ENCODE peak calls at places on chromosome 11, in six cellular contexts. Y is PC-3, X is astrocyte, E is GM20000, V is fibroblast of lung, O is foreskin fibroblast. Q is an unnamed sample.

GRCh38 chr11:112810951-112811350 is 150.3 kb upstream of the NCAM1 start:
- DNase-seq in Y (no peak), X (no peak), E (no peak), V (no peak), O (no peak), Q (no peak)

GRCh38 chr11:92306966-92307504 is 82.4 kb downstream of the FAT3 start:
- DNase-seq in Y (no peak), X (no peak), E (no peak), V (no peak), O (no peak), Q (no peak)

GRCh38 chr11:6390718-6391547 is 659 bp downstream of the SMPD1 start:
- DNase-seq in Y (no peak), X (no peak), E (no peak), V (no peak), O (no peak), Q (no peak)

GRCh38 chr11:57406337-57406904 is 16.0 kb upstream of the PRG2 start:
- DNase-seq in Y (peak), X (peak), E (peak), V (peak), O (peak), Q (no peak)

GRCh38 chr11:16194566-16194965 is 161.8 kb downstream of the SOX6 start:
- DNase-seq in Y (no peak), X (peak), E (no peak), V (no peak), O (peak), Q (no peak)

GRCh38 chr11:11230802-11231562 is 122.1 kb downstream of the CSNK2A3 start:
- DNase-seq in Y (peak), X (no peak), E (peak), V (no peak), O (no peak), Q (no peak)

GRCh38 chr11:74085542-74085892 is 76.6 kb upstream of the UCP3 start:
- DNase-seq in Y (peak), X (peak), E (no peak), V (no peak), O (peak), Q (no peak)

GRCh38 chr11:117816151-117816741 is 8.3 kb downstream of the FXYD2 start:
- DNase-seq in Y (peak), X (peak), E (no peak), V (peak), O (peak), Q (peak)

GRCh38 chr11:130087294-130087926 is 17.7 kb downstream of the APLP2 start:
- DNase-seq in Y (no peak), X (no peak), E (peak), V (no peak), O (no peak), Q (no peak)

GRCh38 chr11:116697011-116697410 is 75.8 kb downstream of the BUD13 start:
- DNase-seq in Y (peak), X (no peak), E (no peak), V (no peak), O (no peak), Q (no peak)

GRCh38 chr11:5274340-5274739 is 4.6 kb upstream of the HBE1 start:
- DNase-seq in Y (no peak), X (no peak), E (no peak), V (no peak), O (no peak), Q (no peak)

GRCh38 chr11:78791254-78791653 is 216.6 kb upstream of the NARS2 start:
- DNase-seq in Y (no peak), X (peak), E (no peak), V (peak), O (no peak), Q (no peak)

GRCh38 chr11:27317751-27318150 is 45.3 kb downstream of the CCDC34 start:
- DNase-seq in Y (peak), X (peak), E (no peak), V (peak), O (peak), Q (no peak)

GRCh38 chr11:69122642-69123431 is 32.9 kb upstream of the SMIM38 start:
- DNase-seq in Y (peak), X (peak), E (peak), V (peak), O (peak), Q (peak)

GRCh38 chr11:115939104-115939503 is 434.9 kb upstream of the CADM1 start:
- DNase-seq in Y (no peak), X (peak), E (no peak), V (peak), O (no peak), Q (no peak)

GRCh38 chr11:62671604-62672528 is at the start of the genes LBHD1 and UQCC3:
- DNase-seq in Y (peak), X (peak), E (peak), V (peak), O (peak), Q (peak)

GRCh38 chr11:128715691-128716153 is 21.9 kb downstream of the FLI1 start:
- DNase-seq in Y (peak), X (peak), E (no peak), V (peak), O (peak), Q (no peak)

GRCh38 chr11:110367571-110367970 is 62.2 kb upstream of the FDX1 start:
- DNase-seq in Y (peak), X (no peak), E (no peak), V (peak), O (no peak), Q (no peak)
- TF ChIP-seq CTCF in Y (peak), X (no peak), E (no peak), V (no peak), O (no peak), Q (no peak)

DNA sequence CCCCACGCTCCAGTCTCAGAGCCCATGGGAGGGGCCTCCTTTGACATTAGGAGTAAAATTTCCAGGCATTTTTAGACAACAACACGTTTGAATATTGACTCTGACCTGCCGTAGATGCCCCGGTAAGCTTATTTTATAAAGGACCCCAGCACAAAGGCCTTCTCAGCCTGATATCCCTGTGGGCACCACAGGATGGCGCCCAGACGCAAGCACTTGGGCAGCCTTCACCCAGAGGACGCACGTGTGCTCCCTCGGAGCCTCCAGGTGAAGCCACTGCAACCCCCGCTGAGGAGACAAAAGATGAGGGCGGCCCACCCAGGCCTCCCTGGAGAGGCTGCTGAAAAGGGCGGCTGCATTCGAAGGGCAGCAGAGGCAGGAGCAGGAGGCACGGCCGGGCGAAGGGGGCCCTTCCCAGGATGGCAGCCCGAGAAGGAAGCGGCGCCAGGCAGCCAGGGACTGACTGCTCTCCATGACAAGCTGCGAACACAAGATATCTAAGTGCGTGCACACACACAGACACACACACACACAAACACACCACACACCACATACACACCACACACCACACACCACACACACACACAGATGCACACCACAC is 15.2 kb upstream of the TH start:
- DNase-seq in Y (peak), X (no peak), E (no peak), V (no peak), O (peak), Q (no peak)
- TF ChIP-seq CTCF in Y (peak), X (peak), E (peak), V (peak), O (peak), Q (peak)

DNA sequence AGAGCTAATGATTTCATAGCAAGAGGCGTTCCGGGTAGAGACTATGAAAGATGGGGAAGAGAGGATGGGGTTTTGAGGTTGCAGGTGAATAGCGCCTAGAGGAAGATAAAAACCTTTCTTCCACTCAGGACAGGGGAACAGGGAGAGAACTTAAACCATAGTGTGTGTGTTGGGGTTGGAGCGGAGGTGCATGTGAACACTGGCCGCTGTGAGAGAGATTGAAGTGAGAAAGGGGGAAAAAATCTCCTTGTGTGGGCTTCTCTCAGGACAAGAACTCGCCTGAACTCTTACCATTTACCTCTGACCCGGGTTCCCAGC is 3.4 kb downstream of the BSX start:
- DNase-seq in Y (no peak), X (no peak), E (no peak), V (no peak), O (no peak), Q (no peak)
- TF ChIP-seq CTCF in Y (no peak), X (no peak), E (no peak), V (no peak), O (no peak), Q (no peak)

DNA sequence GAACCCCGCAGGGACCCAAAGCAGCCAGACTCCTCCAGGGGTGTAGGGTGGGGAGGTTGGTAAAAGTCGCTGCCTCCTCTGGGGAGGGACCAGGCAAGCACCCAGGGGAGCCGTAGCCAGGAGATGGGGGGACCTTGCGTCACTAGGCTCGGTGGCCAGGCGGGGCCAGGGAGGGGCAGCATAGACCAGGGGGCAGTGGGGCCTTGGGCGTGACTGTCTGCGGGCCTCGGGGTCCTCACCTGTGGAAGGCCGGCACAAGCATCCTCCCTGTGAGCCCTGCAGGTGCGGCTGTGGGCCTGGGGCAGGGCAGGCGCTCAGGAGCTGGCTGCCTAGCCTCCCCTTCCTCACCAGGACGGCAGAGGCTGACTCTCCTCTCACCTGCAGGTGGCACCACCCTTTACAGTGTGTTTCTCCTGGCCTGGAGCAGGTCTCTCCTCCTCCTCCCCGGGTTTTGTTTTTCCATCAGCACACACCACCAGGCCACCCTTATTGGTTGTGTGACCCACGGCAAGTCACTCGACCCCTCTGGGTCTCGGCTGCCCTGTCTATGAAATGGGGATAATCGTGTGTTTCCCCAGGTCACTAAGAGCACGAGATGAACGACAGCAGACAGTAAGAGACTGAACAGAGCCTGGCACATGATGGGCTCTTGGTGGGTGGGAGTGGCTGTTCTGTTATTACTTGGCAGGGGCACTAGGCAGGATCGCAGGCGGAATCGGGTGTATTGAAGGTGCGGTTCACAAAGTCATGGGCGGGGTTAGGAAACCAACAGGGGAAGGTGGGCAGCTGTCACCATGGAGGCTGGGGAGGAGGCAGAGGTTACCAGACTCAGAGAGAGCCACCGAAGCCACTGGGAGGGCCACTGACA is 52.7 kb downstream of the FLRT1 start:
- DNase-seq in Y (peak), X (no peak), E (peak), V (no peak), O (no peak), Q (no peak)
- TF ChIP-seq CTCF in Y (peak), X (no peak), E (no peak), V (peak), O (peak), Q (peak)

GRCh38 chr11:8593935-8594909 is at the start of gene STK33:
- DNase-seq in Y (no peak), X (peak), E (peak), V (peak), O (peak), Q (peak)
- TF ChIP-seq CTCF in Y (no peak), X (no peak), E (no peak), V (no peak), O (no peak), Q (no peak)

DNA sequence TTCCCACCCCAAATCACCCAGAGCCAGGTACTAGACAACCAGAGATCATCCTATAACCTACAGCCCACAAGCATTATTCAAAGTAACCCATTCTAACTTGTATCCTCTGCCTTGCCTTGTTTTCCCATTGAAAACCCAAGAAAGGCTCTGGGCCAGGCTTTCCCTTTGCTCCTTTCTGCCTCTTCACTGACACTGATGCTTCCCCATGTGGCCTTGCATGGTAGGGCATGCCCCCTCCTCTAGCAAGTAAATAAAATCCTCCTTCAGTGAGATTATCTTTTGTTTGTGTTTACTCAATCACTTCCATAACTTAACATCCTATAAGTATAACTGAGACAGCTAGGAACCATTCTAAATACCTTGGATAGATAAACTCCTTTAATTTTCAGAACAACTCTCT is 65.6 kb upstream of the FAR1 start:
- DNase-seq in Y (no peak), X (no peak), E (no peak), V (no peak), O (no peak), Q (no peak)
- TF ChIP-seq CTCF in Y (no peak), X (no peak), E (no peak), V (no peak), O (no peak), Q (peak)

GRCh38 chr11:9969068-9969467 is 305.2 kb downstream of the SWAP70 start:
- DNase-seq in Y (no peak), X (no peak), E (no peak), V (no peak), O (no peak), Q (no peak)

GRCh38 chr11:9971894-9972293 is 308.0 kb downstream of the SWAP70 start:
- DNase-seq in Y (no peak), X (no peak), E (no peak), V (no peak), O (no peak), Q (no peak)

GRCh38 chr11:9974375-9974774 is 310.5 kb downstream of the SWAP70 start:
- DNase-seq in Y (no peak), X (no peak), E (no peak), V (no peak), O (no peak), Q (no peak)

GRCh38 chr11:9973921-9974320 is 310.0 kb downstream of the SWAP70 start:
- DNase-seq in Y (peak), X (no peak), E (no peak), V (no peak), O (peak), Q (no peak)

GRCh38 chr11:9972917-9973504 is 309.1 kb downstream of the SWAP70 start:
- DNase-seq in Y (peak), X (no peak), E (peak), V (peak), O (peak), Q (no peak)
- TF ChIP-seq CTCF in Y (peak), X (peak), E (peak), V (peak), O (peak), Q (peak)

DNA sequence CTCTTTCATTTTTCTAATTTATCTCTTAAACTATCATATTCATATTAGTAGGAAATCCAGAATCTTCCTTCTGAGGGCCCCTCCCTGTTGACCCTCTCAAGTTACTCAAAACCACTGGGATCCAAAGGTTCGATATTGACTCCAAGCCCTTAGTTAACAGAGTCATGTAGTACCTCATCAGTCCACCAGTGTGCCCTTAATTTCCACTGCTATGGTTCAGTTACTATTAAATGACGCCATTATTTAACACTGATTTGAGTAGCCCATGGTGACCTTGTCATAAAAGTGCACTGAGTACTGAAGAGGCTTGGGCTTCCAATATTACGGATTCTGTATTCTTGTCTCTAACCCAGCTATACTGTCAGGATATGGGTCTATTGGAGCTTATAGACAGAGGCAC is 91.9 kb upstream of the MS4A8 start:
- DNase-seq in Y (no peak), X (no peak), E (no peak), V (no peak), O (no peak), Q (no peak)
- TF ChIP-seq CTCF in Y (no peak), X (no peak), E (no peak), V (no peak), O (no peak), Q (peak)

DNA sequence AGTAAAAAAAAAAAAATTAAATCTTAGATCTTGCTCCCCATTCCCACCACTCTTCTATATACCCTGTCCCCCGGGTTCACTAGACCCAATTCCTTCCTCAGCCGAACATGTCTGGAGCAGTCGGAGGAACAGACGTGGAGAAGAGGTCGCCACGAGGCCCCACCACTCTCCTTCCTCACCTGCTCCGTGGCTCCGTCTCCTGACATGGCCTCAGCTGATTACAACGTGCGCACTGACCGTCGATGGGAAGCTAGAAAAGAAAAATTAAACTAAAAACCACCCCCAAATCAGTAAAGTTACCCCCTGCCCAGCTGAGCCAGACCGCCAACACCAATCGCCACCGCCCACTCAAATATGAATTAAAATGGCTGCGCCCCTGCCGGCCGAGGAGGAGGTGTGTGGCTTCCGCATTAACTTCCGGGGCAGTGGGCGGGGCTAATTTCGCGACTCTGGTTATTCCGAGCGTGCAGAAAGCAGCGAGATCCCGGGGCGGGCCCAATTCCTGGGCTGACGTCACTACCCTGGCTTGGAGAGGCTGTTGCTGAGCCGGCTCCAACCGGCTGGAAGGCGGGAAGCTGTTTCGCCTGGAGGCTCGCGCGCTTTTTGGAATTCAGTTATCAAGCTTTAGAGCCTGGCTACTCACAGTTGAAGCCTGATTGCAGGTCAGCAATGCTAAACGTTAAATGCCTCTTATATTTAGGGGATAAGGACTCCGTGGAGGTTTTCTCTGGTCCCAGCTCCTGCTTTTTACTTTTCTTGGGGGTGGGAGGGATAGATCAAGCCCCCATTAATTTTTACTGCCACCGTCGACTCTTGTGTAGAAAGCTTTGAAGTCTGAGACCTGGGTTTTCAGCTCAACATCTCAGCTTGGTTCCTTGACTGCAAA is at the start of gene CSTF3:
- DNase-seq in Y (peak), X (peak), E (peak), V (peak), O (peak), Q (peak)
- TF ChIP-seq CTCF in Y (no peak), X (no peak), E (no peak), V (peak), O (peak), Q (peak)